ENCODE peak calls at places on chromosomes 16 and 17, in seven cellular contexts. S is testis, I is spleen, B is SJSA1, V is tibial nerve, L is GM23248, F is pancreas. M is an unnamed sample. For H3K4me1, the result is how much of the 10 kb centered on the place peaks cover.

GRCh38 chr17:8555062-8555461 is 75.5 kb downstream of the MYH10 start:
- DNase-seq in S (no peak), L (peak), I (no peak), V (no peak), B (no peak), F (no peak), M (no peak)

GRCh38 chr17:36197389-36197708 is 791 bp upstream of the CCL3L1 start:
- DNase-seq in S (no peak), L (no peak), V (no peak), F (no peak), I (no peak), B (peak), M (no peak)

GRCh38 chr17:2123467-2124251 is 68.8 kb downstream of the HIC1 start:
- DNase-seq in B (peak), L (peak), V (no peak), S (peak), I (no peak), F (no peak), M (peak)

GRCh38 chr17:6843241-6843890 is 11.8 kb upstream of the TEKT1 start:
- DNase-seq in V (no peak), I (no peak), F (no peak), S (no peak), B (no peak), L (peak), M (peak)

GRCh38 chr17:10155334-10156081 is 42.9 kb downstream of the GAS7 start:
- DNase-seq in S (no peak), I (no peak), B (no peak), V (no peak), L (peak), F (no peak), M (no peak)

GRCh38 chr17:28385037-28385797 is 13.7 kb downstream of the SARM1 start:
- DNase-seq in L (no peak), I (peak), V (no peak), F (peak), S (no peak), B (no peak), M (no peak)

GRCh38 chr17:82058230-82058854 is 6.6 kb downstream of the GPS1 start:
- DNase-seq in F (no peak), V (no peak), S (no peak), B (no peak), I (peak), L (no peak), M (no peak)

GRCh38 chr17:15180121-15180561 is 85.0 kb downstream of the PMP22 start:
- DNase-seq in S (no peak), B (no peak), F (no peak), L (no peak), I (no peak), V (no peak), M (no peak)

GRCh38 chr17:20033410-20033809 is 24.3 kb downstream of the SPECC1 start:
- DNase-seq in V (no peak), S (no peak), B (no peak), F (no peak), I (no peak), L (no peak), M (no peak)

GRCh38 chr16:48409839-48410610 is 24.8 kb upstream of the SIAH1 start:
- DNase-seq in F (no peak), L (peak), S (peak), I (no peak), V (no peak), B (no peak), M (peak)

GRCh38 chr17:17701658-17702057 is 20.4 kb downstream of the RAI1 start:
- DNase-seq in I (no peak), L (no peak), V (no peak), F (no peak), B (no peak), S (no peak), M (no peak)

GRCh38 chr17:17702370-17702769 is 21.1 kb downstream of the RAI1 start:
- DNase-seq in V (no peak), F (no peak), L (no peak), S (no peak), I (no peak), B (no peak), M (no peak)

GRCh38 chr17:17700251-17700969 is 19.2 kb downstream of the RAI1 start:
- DNase-seq in F (no peak), L (no peak), V (no peak), B (no peak), S (no peak), I (no peak), M (peak)

GRCh38 chr17:17702821-17703607 is 21.8 kb downstream of the RAI1 start:
- DNase-seq in I (no peak), B (no peak), F (no peak), L (no peak), V (no peak), S (peak), M (no peak)

DNA sequence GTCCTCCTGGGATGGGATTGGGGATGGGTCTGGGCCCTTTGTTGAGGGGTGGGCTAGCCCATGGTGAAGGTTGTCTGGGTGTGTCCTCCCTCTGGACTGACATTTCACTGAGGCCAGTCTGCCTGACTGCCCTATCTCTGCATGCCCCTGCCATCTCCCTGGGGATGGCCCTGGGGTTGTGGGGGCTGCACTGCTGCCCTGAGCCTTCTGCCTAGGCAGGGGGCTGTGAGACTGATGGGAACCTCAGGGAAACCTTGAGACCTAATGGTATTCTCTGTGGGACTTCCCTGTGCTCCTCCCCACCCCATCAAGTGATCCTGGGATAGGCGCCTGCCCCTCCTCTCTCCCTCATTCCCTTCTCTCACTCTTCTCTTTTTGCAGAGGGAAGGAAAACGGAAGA is 19.9 kb downstream of the RAI1 start:
- DNase-seq in I (no peak), B (no peak), F (no peak), S (no peak), L (no peak), V (no peak), M (no peak)
- H3K4me1 ChIP-seq in I (half or more), B (under half), F (under half), S (half or more), L (under half), V (half or more), M (under half)

DNA sequence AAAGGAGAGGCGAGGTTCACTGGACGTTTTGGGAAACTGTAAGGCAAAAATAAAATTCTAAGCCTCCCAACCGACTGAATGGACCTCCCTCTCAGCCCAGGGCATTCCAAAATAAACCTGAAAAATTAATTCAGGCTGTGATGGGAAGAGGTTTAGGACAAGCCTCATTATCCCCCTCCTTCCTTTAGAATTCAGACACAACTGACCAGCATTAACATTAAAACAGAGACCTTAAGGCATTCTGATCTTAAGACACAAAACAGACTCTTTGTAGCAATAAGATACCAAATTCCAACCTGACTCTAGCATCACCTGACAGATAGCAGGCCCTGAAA is 298 bp upstream of the LDHD start:
- DNase-seq in S (no peak), V (no peak), B (no peak), F (no peak), L (no peak), I (no peak), M (no peak)
- H3K4me3 ChIP-seq in S (no peak), V (peak), B (no peak), F (no peak), L (no peak), I (no peak), M (no peak)

GRCh38 chr16:79327836-79328235 is 272.7 kb downstream of the MAF start:
- DNase-seq in L (no peak), B (no peak), S (no peak), I (no peak), V (no peak), F (no peak), M (no peak)
- H3K27ac ChIP-seq in L (no peak), B (no peak), S (no peak), I (no peak), V (no peak), F (no peak), M (no peak)

GRCh38 chr17:17093764-17094163 is 51.5 kb downstream of the MPRIP start:
- DNase-seq in F (no peak), I (peak), V (no peak), B (no peak), S (no peak), L (peak), M (no peak)
- H3K4me1 ChIP-seq in F (under half), I (half or more), V (half or more), B (under half), S (half or more), L (under half), M (under half)

GRCh38 chr17:4999429-5000093 is 1.8 kb downstream of the KIF1C start:
- DNase-seq in B (no peak), V (no peak), I (no peak), S (no peak), F (no peak), L (no peak), M (no peak)

GRCh38 chr17:4998027-4998665 is 396 bp downstream of the KIF1C start:
- DNase-seq in V (no peak), L (no peak), B (peak), S (peak), I (peak), F (peak), M (no peak)

GRCh38 chr17:5002121-5002788 is 4.5 kb downstream of the KIF1C start:
- DNase-seq in I (no peak), L (no peak), F (no peak), V (no peak), S (no peak), B (no peak), M (no peak)

GRCh38 chr17:4998666-4999428 is 1.1 kb downstream of the KIF1C start:
- DNase-seq in B (no peak), I (no peak), S (no peak), F (peak), L (peak), V (no peak), M (no peak)

GRCh38 chr17:5000237-5000639 is 2.5 kb downstream of the KIF1C start:
- DNase-seq in L (peak), S (no peak), B (no peak), V (no peak), I (no peak), F (no peak), M (peak)
- H3K4me3 ChIP-seq in L (peak), S (no peak), B (peak), V (no peak), I (no peak), F (no peak), M (peak)

GRCh38 chr17:62882284-62882683 is 74.2 kb upstream of the MARCHF10 start:
- DNase-seq in F (peak), L (no peak), I (no peak), S (no peak), V (peak), B (no peak), M (no peak)

GRCh38 chr17:62880120-62880519 is 72.0 kb upstream of the MARCHF10 start:
- DNase-seq in I (no peak), V (no peak), S (no peak), L (no peak), F (no peak), B (no peak), M (no peak)

GRCh38 chr17:62875296-62875695 is 67.2 kb upstream of the MARCHF10 start:
- DNase-seq in S (no peak), L (no peak), B (no peak), V (no peak), I (no peak), F (no peak), M (peak)

GRCh38 chr17:62876063-62876462 is 67.9 kb upstream of the MARCHF10 start:
- DNase-seq in S (no peak), I (no peak), L (peak), V (no peak), F (no peak), B (no peak), M (no peak)

GRCh38 chr17:62876664-62877411 is 68.7 kb upstream of the MARCHF10 start:
- DNase-seq in V (no peak), B (no peak), L (peak), S (no peak), F (no peak), I (no peak), M (no peak)
- H3K27ac ChIP-seq in V (no peak), B (no peak), L (peak), S (no peak), F (no peak), I (no peak), M (peak)

GRCh38 chr17:45300060-45300751 is 16.6 kb downstream of the MAP3K14 start:
- DNase-seq in B (no peak), I (no peak), F (no peak), L (no peak), S (no peak), V (no peak), M (no peak)

GRCh38 chr17:45296833-45297124 is 20.0 kb downstream of the MAP3K14 start:
- DNase-seq in L (no peak), S (no peak), I (no peak), B (no peak), F (no peak), V (no peak), M (no peak)

GRCh38 chr17:45298546-45299285 is 18.1 kb downstream of the MAP3K14 start:
- DNase-seq in I (no peak), V (no peak), B (no peak), L (peak), S (no peak), F (no peak), M (no peak)

GRCh38 chr17:45301674-45302073 is 15.1 kb downstream of the MAP3K14 start:
- DNase-seq in L (no peak), V (no peak), F (no peak), I (no peak), S (no peak), B (no peak), M (no peak)

DNA sequence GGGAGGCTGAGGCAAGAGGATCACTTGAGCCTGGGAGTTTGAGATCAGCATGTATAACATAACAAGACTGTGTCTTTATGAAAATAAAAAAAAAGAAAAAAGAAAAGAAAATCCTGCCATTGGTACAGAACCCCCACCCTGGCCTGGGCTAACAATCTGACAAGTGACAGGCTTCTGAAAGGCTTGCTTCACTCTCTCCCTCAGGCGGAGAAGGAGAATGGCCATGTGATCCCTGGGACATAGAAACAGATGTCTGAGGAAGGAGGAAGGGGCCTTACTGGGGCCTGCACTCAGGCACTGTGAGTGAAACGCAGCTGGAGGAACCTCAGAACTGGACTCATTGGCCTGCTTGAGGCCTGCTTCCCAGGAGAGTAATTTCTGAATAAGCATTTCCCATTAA is 17.5 kb downstream of the MAP3K14 start:
- DNase-seq in L (no peak), S (no peak), I (no peak), F (no peak), V (peak), B (no peak), M (peak)
- H3K4me1 ChIP-seq in L (half or more), S (under half), I (half or more), F (under half), V (half or more), B (under half), M (under half)

GRCh38 chr16:50263940-50264929 is 2.1 kb upstream of the ADCY7 start:
- DNase-seq in L (peak), V (no peak), S (no peak), I (no peak), B (no peak), F (no peak), M (no peak)
- H3K4me3 ChIP-seq in L (no peak), V (no peak), S (no peak), I (no peak), B (no peak), F (no peak), M (no peak)

M was measured in cardiac muscle cell.